ENCODE peak calls at places on chromosomes 1 and 21, in four cellular contexts. U is iPS-NIHi11, I is stomach, F is uterus. Y is an unnamed sample.

GRCh38 chr1:159900086-159900680 is at the start of gene CFAP45:
- DNase-seq in F (peak; percentile 67), U (peak; percentile 99), I (peak; percentile 91), Y (no peak)

GRCh38 chr1:213162338-213162737 is 111.3 kb downstream of the RPS6KC1 start:
- DNase-seq in I (no peak), F (peak; percentile 50), U (no peak), Y (no peak)

GRCh38 chr1:65850281-65850680 is 57.6 kb downstream of the PDE4B start:
- DNase-seq in F (no peak), I (no peak), U (no peak), Y (no peak)

GRCh38 chr1:30726254-30726653 is 2.9 kb upstream of the MATN1 start:
- DNase-seq in U (no peak), I (no peak), F (no peak), Y (no peak)

GRCh38 chr1:8061673-8062386 is 35.7 kb upstream of the ERRFI1 start:
- DNase-seq in F (no peak), I (no peak), U (no peak), Y (no peak)

GRCh38 chr1:70205076-70205436 is 323 bp downstream of the LRRC40 start:
- DNase-seq in F (no peak), I (no peak), U (peak; percentile 4), Y (no peak)

GRCh38 chr1:201557572-201557958 is 18.6 kb downstream of the NAV1 start:
- DNase-seq in U (no peak), I (no peak), F (no peak), Y (no peak)

GRCh38 chr21:41707231-41707988 is 59.4 kb downstream of the RIPK4 start:
- DNase-seq in U (no peak), I (no peak), F (no peak), Y (no peak)

GRCh38 chr1:113456967-113457366 is 66.7 kb downstream of the MAGI3 start:
- DNase-seq in F (peak; percentile 20), U (peak; percentile 36), I (peak; percentile 40), Y (no peak)

GRCh38 chr1:118151312-118151937 is 33.6 kb downstream of the SPAG17 start:
- DNase-seq in I (peak; percentile 59), F (peak; percentile 22), U (peak; percentile 49), Y (no peak)

GRCh38 chr1:155989242-155989991 is 11.1 kb upstream of the ARHGEF2 start:
- DNase-seq in I (peak; percentile 79), U (peak; percentile 78), F (peak; percentile 79), Y (peak; percentile 83)

GRCh38 chr1:205610036-205610435 is 21.8 kb downstream of the ELK4 start:
- DNase-seq in U (no peak), F (no peak), I (no peak), Y (no peak)

GRCh38 chr1:67983867-67984266 is 66.6 kb downstream of the DIRAS3 start:
- DNase-seq in I (no peak), F (no peak), U (no peak), Y (no peak)

Y was measured in T-cell.